ENCODE peak calls at places on chromosome 7, in nine cellular contexts. One of them, this sample, is unnamed.

GRCh38 chr7:149381245-149381644 is 79.6 kb downstream of the ZNF777 start:
- DNase-seq in RWPE1: no peak
- DNase-seq in choroid plexus epithelial cell: peak; percentile 3
- DNase-seq in GM12864: no peak
- DNase-seq in foreskin fibroblast: no peak
- DNase-seq in cardiac fibroblast: no peak
- DNase-seq in DND-41: no peak
- DNase-seq in fibroblast of pulmonary artery: no peak
- DNase-seq in adrenal gland: no peak
- DNase-seq in this sample: no peak

GRCh38 chr7:44738031-44738730 is 10.5 kb upstream of the ZMIZ2 start:
- DNase-seq in RWPE1: no peak
- DNase-seq in choroid plexus epithelial cell: peak; percentile 41
- DNase-seq in GM12864: no peak
- DNase-seq in foreskin fibroblast: no peak
- DNase-seq in cardiac fibroblast: no peak
- DNase-seq in DND-41: no peak
- DNase-seq in fibroblast of pulmonary artery: no peak
- DNase-seq in adrenal gland: no peak
- DNase-seq in this sample: peak; percentile 17

GRCh38 chr7:32476816-32477648 is 13.1 kb downstream of the LSM5 start:
- DNase-seq in RWPE1: peak; percentile 31
- DNase-seq in choroid plexus epithelial cell: no peak
- DNase-seq in GM12864: no peak
- DNase-seq in foreskin fibroblast: no peak
- DNase-seq in cardiac fibroblast: peak; percentile 30
- DNase-seq in DND-41: no peak
- DNase-seq in fibroblast of pulmonary artery: no peak
- DNase-seq in adrenal gland: no peak
- DNase-seq in this sample: no peak

GRCh38 chr7:7257899-7258692 is 75.8 kb downstream of the C1GALT1 start:
- DNase-seq in RWPE1: no peak
- DNase-seq in choroid plexus epithelial cell: no peak
- DNase-seq in GM12864: peak; percentile 81
- DNase-seq in foreskin fibroblast: no peak
- DNase-seq in cardiac fibroblast: no peak
- DNase-seq in DND-41: no peak
- DNase-seq in fibroblast of pulmonary artery: no peak
- DNase-seq in adrenal gland: no peak
- DNase-seq in this sample: no peak

GRCh38 chr7:129569811-129570215 is 41.7 kb upstream of the NRF1 start:
- DNase-seq in RWPE1: peak; percentile 83
- DNase-seq in choroid plexus epithelial cell: peak; percentile 53
- DNase-seq in GM12864: no peak
- DNase-seq in foreskin fibroblast: peak; percentile 86
- DNase-seq in cardiac fibroblast: peak; percentile 92
- DNase-seq in DND-41: no peak
- DNase-seq in fibroblast of pulmonary artery: peak; percentile 60
- DNase-seq in adrenal gland: no peak
- DNase-seq in this sample: peak; percentile 88

GRCh38 chr7:20596653-20597052 is 18.8 kb upstream of the ABCB5 start:
- DNase-seq in RWPE1: peak; percentile 85
- DNase-seq in choroid plexus epithelial cell: peak; percentile 62
- DNase-seq in GM12864: no peak
- DNase-seq in foreskin fibroblast: peak; percentile 66
- DNase-seq in cardiac fibroblast: peak; percentile 94
- DNase-seq in DND-41: no peak
- DNase-seq in fibroblast of pulmonary artery: peak; percentile 82
- DNase-seq in adrenal gland: no peak
- DNase-seq in this sample: peak; percentile 85

GRCh38 chr7:44305564-44306507 is 19.6 kb downstream of the CAMK2B start:
- DNase-seq in RWPE1: no peak
- DNase-seq in choroid plexus epithelial cell: no peak
- DNase-seq in GM12864: no peak
- DNase-seq in foreskin fibroblast: no peak
- DNase-seq in cardiac fibroblast: no peak
- DNase-seq in DND-41: no peak
- DNase-seq in fibroblast of pulmonary artery: no peak
- DNase-seq in adrenal gland: peak; percentile 47
- DNase-seq in this sample: no peak

GRCh38 chr7:99561735-99562051 is 3.3 kb downstream of the ZNF655 start:
- DNase-seq in RWPE1: no peak
- DNase-seq in choroid plexus epithelial cell: no peak
- DNase-seq in GM12864: no peak
- DNase-seq in foreskin fibroblast: no peak
- DNase-seq in cardiac fibroblast: no peak
- DNase-seq in DND-41: no peak
- DNase-seq in fibroblast of pulmonary artery: no peak
- DNase-seq in adrenal gland: no peak
- DNase-seq in this sample: no peak

GRCh38 chr7:1855396-1856160 is 185.5 kb downstream of the ELFN1 start:
- DNase-seq in RWPE1: no peak
- DNase-seq in choroid plexus epithelial cell: no peak
- DNase-seq in GM12864: no peak
- DNase-seq in foreskin fibroblast: no peak
- DNase-seq in cardiac fibroblast: no peak
- DNase-seq in DND-41: no peak
- DNase-seq in fibroblast of pulmonary artery: no peak
- DNase-seq in adrenal gland: no peak
- DNase-seq in this sample: no peak

GRCh38 chr7:44846816-44847508 is 925 bp downstream of the H2AZ2 start:
- DNase-seq in RWPE1: no peak
- DNase-seq in choroid plexus epithelial cell: no peak
- DNase-seq in GM12864: no peak
- DNase-seq in foreskin fibroblast: no peak
- DNase-seq in cardiac fibroblast: no peak
- DNase-seq in DND-41: no peak
- DNase-seq in fibroblast of pulmonary artery: no peak
- DNase-seq in adrenal gland: no peak
- DNase-seq in this sample: no peak

GRCh38 chr7:44977304-44977858 is 1.4 kb downstream of the MYO1G start:
- DNase-seq in RWPE1: no peak
- DNase-seq in choroid plexus epithelial cell: no peak
- DNase-seq in GM12864: no peak
- DNase-seq in foreskin fibroblast: no peak
- DNase-seq in cardiac fibroblast: no peak
- DNase-seq in DND-41: peak; percentile 41
- DNase-seq in fibroblast of pulmonary artery: no peak
- DNase-seq in adrenal gland: no peak
- DNase-seq in this sample: no peak

GRCh38 chr7:143898810-143899209 is 3.2 kb downstream of the TCAF1 start:
- DNase-seq in RWPE1: no peak
- DNase-seq in choroid plexus epithelial cell: no peak
- DNase-seq in GM12864: no peak
- DNase-seq in foreskin fibroblast: no peak
- DNase-seq in cardiac fibroblast: no peak
- DNase-seq in DND-41: no peak
- DNase-seq in fibroblast of pulmonary artery: no peak
- DNase-seq in adrenal gland: no peak
- DNase-seq in this sample: no peak

GRCh38 chr7:131836733-131837132 is 280.3 kb upstream of the PODXL start:
- DNase-seq in RWPE1: no peak
- DNase-seq in choroid plexus epithelial cell: no peak
- DNase-seq in GM12864: no peak
- DNase-seq in foreskin fibroblast: no peak
- DNase-seq in cardiac fibroblast: no peak
- DNase-seq in DND-41: no peak
- DNase-seq in fibroblast of pulmonary artery: no peak
- DNase-seq in adrenal gland: no peak
- DNase-seq in this sample: no peak
- TF ChIP-seq CTCF in RWPE1: no peak
- TF ChIP-seq CTCF in choroid plexus epithelial cell: no peak
- TF ChIP-seq CTCF in GM12864: no peak
- TF ChIP-seq CTCF in foreskin fibroblast: no peak
- TF ChIP-seq CTCF in cardiac fibroblast: no peak
- TF ChIP-seq CTCF in DND-41: no peak
- TF ChIP-seq CTCF in fibroblast of pulmonary artery: no peak
- TF ChIP-seq CTCF in adrenal gland: no peak
- TF ChIP-seq CTCF in this sample: no peak

GRCh38 chr7:132793474-132793873 is 217.2 kb upstream of the PLXNA4 start:
- DNase-seq in RWPE1: no peak
- DNase-seq in choroid plexus epithelial cell: no peak
- DNase-seq in GM12864: no peak
- DNase-seq in foreskin fibroblast: no peak
- DNase-seq in cardiac fibroblast: peak; percentile 34
- DNase-seq in DND-41: no peak
- DNase-seq in fibroblast of pulmonary artery: no peak
- DNase-seq in adrenal gland: no peak
- DNase-seq in this sample: no peak

GRCh38 chr7:132785861-132786260 is 209.6 kb upstream of the PLXNA4 start:
- DNase-seq in RWPE1: no peak
- DNase-seq in choroid plexus epithelial cell: no peak
- DNase-seq in GM12864: no peak
- DNase-seq in foreskin fibroblast: no peak
- DNase-seq in cardiac fibroblast: no peak
- DNase-seq in DND-41: no peak
- DNase-seq in fibroblast of pulmonary artery: no peak
- DNase-seq in adrenal gland: no peak
- DNase-seq in this sample: no peak

GRCh38 chr7:132791036-132791435 is 214.8 kb upstream of the PLXNA4 start:
- DNase-seq in RWPE1: no peak
- DNase-seq in choroid plexus epithelial cell: no peak
- DNase-seq in GM12864: no peak
- DNase-seq in foreskin fibroblast: no peak
- DNase-seq in cardiac fibroblast: no peak
- DNase-seq in DND-41: no peak
- DNase-seq in fibroblast of pulmonary artery: no peak
- DNase-seq in adrenal gland: no peak
- DNase-seq in this sample: no peak

GRCh38 chr7:132790104-132790503 is 213.8 kb upstream of the PLXNA4 start:
- DNase-seq in RWPE1: no peak
- DNase-seq in choroid plexus epithelial cell: no peak
- DNase-seq in GM12864: no peak
- DNase-seq in foreskin fibroblast: no peak
- DNase-seq in cardiac fibroblast: no peak
- DNase-seq in DND-41: no peak
- DNase-seq in fibroblast of pulmonary artery: no peak
- DNase-seq in adrenal gland: no peak
- DNase-seq in this sample: no peak

GRCh38 chr7:132789281-132789680 is 213.0 kb upstream of the PLXNA4 start:
- DNase-seq in RWPE1: no peak
- DNase-seq in choroid plexus epithelial cell: no peak
- DNase-seq in GM12864: no peak
- DNase-seq in foreskin fibroblast: no peak
- DNase-seq in cardiac fibroblast: peak; percentile 46
- DNase-seq in DND-41: no peak
- DNase-seq in fibroblast of pulmonary artery: no peak
- DNase-seq in adrenal gland: no peak
- DNase-seq in this sample: no peak
- TF ChIP-seq CTCF in RWPE1: no peak
- TF ChIP-seq CTCF in choroid plexus epithelial cell: no peak
- TF ChIP-seq CTCF in GM12864: no peak
- TF ChIP-seq CTCF in foreskin fibroblast: no peak
- TF ChIP-seq CTCF in cardiac fibroblast: no peak
- TF ChIP-seq CTCF in DND-41: no peak
- TF ChIP-seq CTCF in fibroblast of pulmonary artery: no peak
- TF ChIP-seq CTCF in adrenal gland: no peak
- TF ChIP-seq CTCF in this sample: no peak

GRCh38 chr7:113289140-113289740 is 170.9 kb upstream of the SMIM30 start:
- DNase-seq in RWPE1: no peak
- DNase-seq in choroid plexus epithelial cell: peak; percentile 81
- DNase-seq in GM12864: no peak
- DNase-seq in foreskin fibroblast: peak; percentile 7
- DNase-seq in cardiac fibroblast: peak; percentile 71
- DNase-seq in DND-41: no peak
- DNase-seq in fibroblast of pulmonary artery: peak; percentile 68
- DNase-seq in adrenal gland: no peak
- DNase-seq in this sample: peak; percentile 44
- TF ChIP-seq CTCF in RWPE1: peak; percentile 50
- TF ChIP-seq CTCF in choroid plexus epithelial cell: peak; percentile 84
- TF ChIP-seq CTCF in GM12864: peak; percentile 40
- TF ChIP-seq CTCF in foreskin fibroblast: peak; percentile 82
- TF ChIP-seq CTCF in cardiac fibroblast: peak; percentile 64
- TF ChIP-seq CTCF in DND-41: peak; percentile 58
- TF ChIP-seq CTCF in fibroblast of pulmonary artery: peak; percentile 65
- TF ChIP-seq CTCF in adrenal gland: no peak
- TF ChIP-seq CTCF in this sample: peak; percentile 61

GRCh38 chr7:157671358-157672255 is 334.8 kb downstream of the DNAJB6 start:
- DNase-seq in RWPE1: no peak
- DNase-seq in choroid plexus epithelial cell: no peak
- DNase-seq in GM12864: no peak
- DNase-seq in foreskin fibroblast: no peak
- DNase-seq in cardiac fibroblast: no peak
- DNase-seq in DND-41: no peak
- DNase-seq in fibroblast of pulmonary artery: no peak
- DNase-seq in adrenal gland: no peak
- DNase-seq in this sample: no peak

GRCh38 chr7:157668221-157668883 is 331.5 kb downstream of the DNAJB6 start:
- DNase-seq in RWPE1: no peak
- DNase-seq in choroid plexus epithelial cell: no peak
- DNase-seq in GM12864: no peak
- DNase-seq in foreskin fibroblast: no peak
- DNase-seq in cardiac fibroblast: no peak
- DNase-seq in DND-41: peak; percentile 92
- DNase-seq in fibroblast of pulmonary artery: no peak
- DNase-seq in adrenal gland: no peak
- DNase-seq in this sample: no peak

GRCh38 chr7:157668884-157669767 is 332.3 kb downstream of the DNAJB6 start:
- DNase-seq in RWPE1: no peak
- DNase-seq in choroid plexus epithelial cell: no peak
- DNase-seq in GM12864: no peak
- DNase-seq in foreskin fibroblast: no peak
- DNase-seq in cardiac fibroblast: no peak
- DNase-seq in DND-41: peak; percentile 78
- DNase-seq in fibroblast of pulmonary artery: no peak
- DNase-seq in adrenal gland: no peak
- DNase-seq in this sample: no peak

GRCh38 chr7:157669768-157670345 is 333.1 kb downstream of the DNAJB6 start:
- DNase-seq in RWPE1: no peak
- DNase-seq in choroid plexus epithelial cell: peak; percentile 23
- DNase-seq in GM12864: no peak
- DNase-seq in foreskin fibroblast: no peak
- DNase-seq in cardiac fibroblast: no peak
- DNase-seq in DND-41: peak; percentile 87
- DNase-seq in fibroblast of pulmonary artery: no peak
- DNase-seq in adrenal gland: no peak
- DNase-seq in this sample: no peak

DNA sequence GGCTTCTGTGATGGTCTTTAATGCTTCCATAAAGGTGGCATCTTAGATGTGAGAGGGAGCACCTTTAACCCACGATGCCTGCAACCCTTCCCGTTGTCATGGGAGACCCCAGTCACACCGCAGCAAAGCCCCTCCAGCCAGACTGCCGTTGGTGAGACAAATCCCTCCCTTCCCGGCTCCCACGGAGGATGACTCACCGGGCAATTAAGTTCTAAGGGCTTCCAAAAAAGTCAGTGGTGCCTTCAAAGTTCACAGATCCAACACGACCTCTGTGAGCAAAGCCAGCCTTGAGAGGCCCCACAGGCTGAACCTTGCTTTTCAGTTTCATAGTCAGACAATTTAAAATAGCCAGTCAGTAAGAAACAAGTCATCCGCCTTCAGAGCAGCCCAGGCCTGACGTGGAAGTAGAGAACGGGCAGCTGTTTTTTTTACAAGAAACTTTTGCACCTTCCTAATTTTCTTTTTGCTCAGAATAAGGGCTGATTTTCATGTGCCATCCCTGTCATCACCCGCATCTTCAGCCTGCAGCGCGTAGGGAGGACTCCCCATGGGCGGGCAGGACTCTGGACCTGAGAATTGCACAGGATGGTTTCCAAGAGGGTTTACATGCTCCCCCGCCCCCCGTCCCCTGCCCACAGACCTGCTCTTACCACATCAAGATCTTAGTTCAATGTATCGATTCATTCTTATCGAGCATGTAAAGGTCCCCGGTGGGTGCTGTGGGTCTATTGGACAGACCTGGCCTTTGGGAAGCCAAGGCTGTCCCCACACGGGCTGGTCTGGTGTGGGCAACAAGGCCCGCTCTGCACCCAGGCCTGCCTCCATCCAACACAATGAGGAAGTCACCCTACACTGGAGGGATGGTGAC is 333.9 kb downstream of the DNAJB6 start:
- DNase-seq in RWPE1: no peak
- DNase-seq in choroid plexus epithelial cell: peak; percentile 10
- DNase-seq in GM12864: no peak
- DNase-seq in foreskin fibroblast: no peak
- DNase-seq in cardiac fibroblast: no peak
- DNase-seq in DND-41: peak; percentile 78
- DNase-seq in fibroblast of pulmonary artery: no peak
- DNase-seq in adrenal gland: no peak
- DNase-seq in this sample: no peak
- TF ChIP-seq CTCF in RWPE1: no peak
- TF ChIP-seq CTCF in choroid plexus epithelial cell: no peak
- TF ChIP-seq CTCF in GM12864: no peak
- TF ChIP-seq CTCF in foreskin fibroblast: no peak
- TF ChIP-seq CTCF in cardiac fibroblast: no peak
- TF ChIP-seq CTCF in DND-41: no peak
- TF ChIP-seq CTCF in fibroblast of pulmonary artery: no peak
- TF ChIP-seq CTCF in adrenal gland: no peak
- TF ChIP-seq CTCF in this sample: no peak